ENCODE peak calls at places on chromosome 16, in five cellular contexts. One of them, this sample, is unnamed.

GRCh38 chr16:57987441-57988177 is 12.9 kb downstream of the ZNF319 start:
- DNase-seq in EL: no peak
- DNase-seq in CD8-positive, alpha-beta T cell: no peak
- DNase-seq in neural progenitor cell: no peak
- DNase-seq in ovary: no peak
- DNase-seq in this sample: no peak

GRCh38 chr16:62034236-62035114 is 1.8 kb downstream of the CDH8 start:
- DNase-seq in EL: no peak
- DNase-seq in CD8-positive, alpha-beta T cell: no peak
- DNase-seq in neural progenitor cell: peak
- DNase-seq in ovary: no peak
- DNase-seq in this sample: no peak

GRCh38 chr16:54040975-54041374 is 245.6 kb downstream of the IRX3 start:
- DNase-seq in EL: no peak
- DNase-seq in CD8-positive, alpha-beta T cell: no peak
- DNase-seq in neural progenitor cell: no peak
- DNase-seq in ovary: no peak
- DNase-seq in this sample: no peak

GRCh38 chr16:69718365-69718764 is 8.0 kb downstream of the NQO1 start:
- DNase-seq in EL: no peak
- DNase-seq in CD8-positive, alpha-beta T cell: no peak
- DNase-seq in neural progenitor cell: no peak
- DNase-seq in ovary: no peak
- DNase-seq in this sample: no peak

GRCh38 chr16:85767569-85767968 is 16.7 kb upstream of the C16orf74 start:
- DNase-seq in EL: peak
- DNase-seq in CD8-positive, alpha-beta T cell: no peak
- DNase-seq in neural progenitor cell: no peak
- DNase-seq in ovary: no peak
- DNase-seq in this sample: peak

GRCh38 chr16:80932725-80933124 is 74.0 kb downstream of the CMC2 start:
- DNase-seq in EL: peak
- DNase-seq in CD8-positive, alpha-beta T cell: no peak
- DNase-seq in neural progenitor cell: no peak
- DNase-seq in ovary: peak
- DNase-seq in this sample: no peak

GRCh38 chr16:48492131-48492530 is 106.9 kb upstream of the SIAH1 start:
- DNase-seq in EL: no peak
- DNase-seq in CD8-positive, alpha-beta T cell: no peak
- DNase-seq in neural progenitor cell: no peak
- DNase-seq in ovary: peak
- DNase-seq in this sample: no peak

GRCh38 chr16:1763521-1764511 is 7.5 kb downstream of the NME3 start:
- DNase-seq in EL: peak
- DNase-seq in CD8-positive, alpha-beta T cell: no peak
- DNase-seq in neural progenitor cell: peak
- DNase-seq in ovary: no peak
- DNase-seq in this sample: peak

GRCh38 chr16:16004314-16004749 is 54.9 kb downstream of the ABCC1 start:
- DNase-seq in EL: peak
- DNase-seq in CD8-positive, alpha-beta T cell: no peak
- DNase-seq in neural progenitor cell: no peak
- DNase-seq in ovary: no peak
- DNase-seq in this sample: no peak

GRCh38 chr16:27566417-27566816 is 16.5 kb downstream of the KATNIP start:
- DNase-seq in EL: no peak
- DNase-seq in CD8-positive, alpha-beta T cell: no peak
- DNase-seq in neural progenitor cell: no peak
- DNase-seq in ovary: no peak
- DNase-seq in this sample: no peak

GRCh38 chr16:68069511-68070248 is 15.5 kb upstream of the NFATC3 start:
- DNase-seq in EL: no peak
- DNase-seq in CD8-positive, alpha-beta T cell: peak
- DNase-seq in neural progenitor cell: no peak
- DNase-seq in ovary: no peak
- DNase-seq in this sample: no peak

GRCh38 chr16:66263168-66263972 is 103.1 kb upstream of the CDH5 start:
- DNase-seq in EL: no peak
- DNase-seq in CD8-positive, alpha-beta T cell: no peak
- DNase-seq in neural progenitor cell: peak
- DNase-seq in ovary: peak
- DNase-seq in this sample: no peak

GRCh38 chr16:81315271-81316175 is 761 bp downstream of the GAN start:
- DNase-seq in EL: peak
- DNase-seq in CD8-positive, alpha-beta T cell: peak
- DNase-seq in neural progenitor cell: peak
- DNase-seq in ovary: peak
- DNase-seq in this sample: peak

GRCh38 chr16:11250091-11250785 is 5.8 kb downstream of the SOCS1 start:
- DNase-seq in EL: no peak
- DNase-seq in CD8-positive, alpha-beta T cell: no peak
- DNase-seq in neural progenitor cell: no peak
- DNase-seq in ovary: no peak
- DNase-seq in this sample: peak

GRCh38 chr16:56237451-56237930 is 46.2 kb downstream of the GNAO1 start:
- DNase-seq in EL: no peak
- DNase-seq in CD8-positive, alpha-beta T cell: no peak
- DNase-seq in neural progenitor cell: no peak
- DNase-seq in ovary: no peak
- DNase-seq in this sample: no peak

GRCh38 chr16:49866533-49867155 is 10.7 kb upstream of the ZNF423 start:
- DNase-seq in EL: no peak
- DNase-seq in CD8-positive, alpha-beta T cell: no peak
- DNase-seq in neural progenitor cell: peak
- DNase-seq in ovary: no peak
- DNase-seq in this sample: peak

GRCh38 chr16:19938536-19938935 is 53.9 kb upstream of the GPRC5B start:
- DNase-seq in EL: no peak
- DNase-seq in CD8-positive, alpha-beta T cell: no peak
- DNase-seq in neural progenitor cell: no peak
- DNase-seq in ovary: no peak
- DNase-seq in this sample: no peak

GRCh38 chr16:73750639-73751038 is 546.0 kb upstream of the PSMD7 start:
- DNase-seq in EL: no peak
- DNase-seq in CD8-positive, alpha-beta T cell: no peak
- DNase-seq in neural progenitor cell: no peak
- DNase-seq in ovary: no peak
- DNase-seq in this sample: no peak

This sample was measured in ELF-1.